ENCODE peak calls at places on chromosomes 4 and X, in five cellular contexts. E is substantia nigra; O is left ventricle myocardium inferior; M is stimulated activated CD8-positive, alpha-beta memory T cell treated with anti-CD3 and anti-CD28 coated beads, Interleukin-4, amount 100 ng/mL, for 4 hours; H is HFF-Myc. G is an unnamed sample.

GRCh38 chr4:52015366-52015765 is 4.8 kb downstream of the LRRC66 start:
- DNase-seq in O (no peak), H (peak; percentile 16), E (no peak), M (no peak), G (no peak)

GRCh38 chr4:149574973-149575372 is 240.7 kb downstream of the IQCM start:
- DNase-seq in H (no peak), M (no peak), O (no peak), E (no peak), G (no peak)

GRCh38 chr4:66564901-66565648 is 894.8 kb upstream of the EPHA5 start:
- DNase-seq in E (no peak), O (no peak), M (no peak), H (no peak), G (no peak)

GRCh38 chr4:88725986-88726385 is 28.4 kb upstream of the NAP1L5 start:
- DNase-seq in M (no peak), O (no peak), H (no peak), E (no peak), G (no peak)

GRCh38 chr4:1402021-1402515 is 4.2 kb downstream of the NKX1-1 start:
- DNase-seq in H (no peak), O (no peak), M (no peak), E (no peak), G (no peak)

GRCh38 chr4:26088433-26088928 is 174.5 kb downstream of the SMIM20 start:
- DNase-seq in O (no peak), M (no peak), E (no peak), H (no peak), G (no peak)

GRCh38 chr4:163554870-163555465 is 60.5 kb downstream of the TMA16 start:
- DNase-seq in H (no peak), O (no peak), M (no peak), E (no peak), G (no peak)

GRCh38 chr4:3819210-3819919 is 53.2 kb downstream of the ADRA2C start:
- DNase-seq in M (no peak), H (no peak), O (no peak), E (no peak), G (no peak)

GRCh38 chr4:76550966-76551780 is 116.1 kb downstream of the SHROOM3 start:
- DNase-seq in H (no peak), M (no peak), O (no peak), E (no peak), G (no peak)

GRCh38 chrX:1581132-1581531 is 10.3 kb upstream of the AKAP17A start:
- DNase-seq in M (no peak), E (no peak), O (no peak), H (peak; percentile 27), G (no peak)

GRCh38 chr4:173448557-173448918 is 49.6 kb upstream of the SCRG1 start:
- DNase-seq in H (no peak), O (no peak), M (no peak), E (no peak), G (no peak)

GRCh38 chr4:8906991-8907595 is 35.5 kb upstream of the HMX1 start:
- DNase-seq in E (no peak), H (no peak), O (no peak), M (no peak), G (no peak)

GRCh38 chr4:88698539-88698938 is 910 bp upstream of the NAP1L5 start:
- DNase-seq in E (no peak), M (no peak), O (no peak), H (no peak), G (no peak)

GRCh38 chrX:13488706-13489105 is 80.7 kb upstream of the EGFL6 start:
- DNase-seq in E (no peak), M (no peak), H (no peak), O (no peak), G (no peak)

GRCh38 chrX:53078943-53079342 is 3.2 kb upstream of the TSPYL2 start:
- DNase-seq in H (no peak), M (no peak), O (no peak), E (no peak), G (no peak)

GRCh38 chr4:79598801-79599200 is 190.8 kb upstream of the GK2 start:
- DNase-seq in O (no peak), H (no peak), E (no peak), M (no peak), G (no peak)

GRCh38 chrX:13857804-13858203 is 40.9 kb upstream of the GPM6B start:
- DNase-seq in M (no peak), H (no peak), E (no peak), O (no peak), G (no peak)

GRCh38 chr4:151025759-151026158 is 10.7 kb upstream of the LRBA start:
- DNase-seq in O (no peak), H (no peak), E (no peak), M (no peak), G (no peak)

GRCh38 chr4:20273793-20274192 is 22.1 kb downstream of the SLIT2 start:
- DNase-seq in O (no peak), E (no peak), H (no peak), M (no peak), G (no peak)

GRCh38 chr4:62457356-62457755 is 1257.2 kb downstream of the ADGRL3 start:
- DNase-seq in H (no peak), M (no peak), E (no peak), O (no peak), G (no peak)

GRCh38 chr4:104394409-104394813 is 100.3 kb downstream of the CXXC4 start:
- DNase-seq in M (no peak), H (no peak), E (peak; percentile 10), O (peak; percentile 11), G (no peak)

GRCh38 chr4:65865489-65865888 is 195.2 kb upstream of the EPHA5 start:
- DNase-seq in M (no peak), E (no peak), O (no peak), H (no peak), G (no peak)

GRCh38 chr4:84684361-84684760 is 101.4 kb downstream of the CDS1 start:
- DNase-seq in H (no peak), M (no peak), O (no peak), E (no peak), G (no peak)

GRCh38 chr4:1511441-1512041 is 105.3 kb upstream of the NKX1-1 start:
- DNase-seq in M (no peak), E (no peak), H (no peak), O (peak; percentile 39), G (no peak)

GRCh38 chrX:110004210-110004609 is 1.3 kb downstream of the TMEM164 start:
- DNase-seq in M (no peak), O (no peak), H (no peak), E (no peak), G (no peak)

GRCh38 chrX:75746891-75747639 is 38.0 kb downstream of the MAGEE2 start:
- DNase-seq in O (peak; percentile 42), M (no peak), E (peak; percentile 7), H (no peak), G (no peak)

GRCh38 chrX:135528756-135529155 is 8.3 kb downstream of the INTS6L start:
- DNase-seq in H (no peak), E (no peak), O (no peak), M (no peak), G (no peak)

GRCh38 chr4:119314356-119314755 is 7.6 kb downstream of the FABP2 start:
- DNase-seq in M (no peak), H (no peak), O (no peak), E (no peak), G (no peak)

GRCh38 chr4:10180927-10181744 is 64.5 kb upstream of the WDR1 start:
- DNase-seq in E (no peak), M (no peak), O (no peak), H (no peak), G (peak; percentile 13)

GRCh38 chr4:120709986-120710385 is 212.5 kb downstream of the PRDM5 start:
- DNase-seq in M (no peak), E (no peak), H (no peak), O (no peak), G (no peak)

GRCh38 chr4:70895405-70895804 is 6.8 kb upstream of the MOB1B start:
- DNase-seq in O (no peak), M (no peak), H (no peak), E (no peak), G (no peak)